ENCODE peak calls at places on chromosomes 2 and 18, in six cellular contexts. A is GM12865; T is CD8-positive, alpha-beta T cell; Q is adrenal gland; J is left ventricle myocardium inferior; H is neural crest cell. Z is an unnamed sample.

GRCh38 chr2:233907627-233908026 is 9.5 kb upstream of the TRPM8 start:
- DNase-seq in J (no peak), T (no peak), A (no peak), H (no peak), Q (no peak), Z (no peak)

GRCh38 chr2:2147024-2147900 is 183.8 kb downstream of the MYT1L start:
- DNase-seq in H (no peak), A (no peak), T (no peak), J (peak; percentile 32), Q (no peak), Z (no peak)

GRCh38 chr18:77197073-77197472 is 52.6 kb upstream of the GALR1 start:
- DNase-seq in J (no peak), T (no peak), Q (no peak), A (no peak), H (no peak), Z (no peak)

GRCh38 chr2:149155181-149155580 is 116.7 kb downstream of the LYPD6B start:
- DNase-seq in T (no peak), J (no peak), Q (no peak), A (no peak), H (no peak), Z (no peak)

GRCh38 chr18:35267161-35267651 is 22.8 kb downstream of the ZSCAN30 start:
- DNase-seq in H (no peak), T (peak; percentile 74), J (peak; percentile 85), A (no peak), Q (peak; percentile 55), Z (peak; percentile 49)

GRCh38 chr2:171149539-171149938 is 11.2 kb downstream of the TLK1 start:
- DNase-seq in Q (no peak), T (no peak), H (no peak), A (no peak), J (no peak), Z (no peak)

GRCh38 chr2:229261599-229261998 is 9.5 kb downstream of the PID1 start:
- DNase-seq in J (peak; percentile 34), T (no peak), Q (no peak), A (no peak), H (no peak), Z (no peak)

GRCh38 chr2:26463252-26464207 is 14.4 kb downstream of the OTOF start:
- DNase-seq in J (no peak), Q (no peak), T (no peak), A (no peak), H (no peak), Z (no peak)

GRCh38 chr18:75592527-75592926 is 165.0 kb upstream of the SMIM21 start:
- DNase-seq in H (no peak), A (no peak), J (no peak), T (no peak), Q (no peak), Z (no peak)

GRCh38 chr2:15749460-15750432 is 158.1 kb downstream of the DDX1 start:
- DNase-seq in A (no peak), Q (no peak), H (no peak), T (no peak), J (no peak), Z (no peak)

GRCh38 chr2:160035125-160035524 is 27.3 kb downstream of the PLA2R1 start:
- DNase-seq in J (no peak), Q (no peak), T (no peak), A (no peak), H (no peak), Z (no peak)

GRCh38 chr2:163613155-163613554 is 122.7 kb downstream of the FIGN start:
- DNase-seq in A (no peak), T (no peak), Q (no peak), J (no peak), H (no peak), Z (no peak)

GRCh38 chr2:16548036-16548435 is 117.6 kb downstream of the CYRIA start:
- DNase-seq in T (no peak), A (no peak), J (no peak), Q (no peak), H (no peak), Z (no peak)

GRCh38 chr2:232322560-232323327 is 55.8 kb upstream of the ALPP start:
- DNase-seq in T (no peak), J (no peak), H (no peak), A (no peak), Q (no peak), Z (no peak)

GRCh38 chr2:103823847-103824246 is 1030.1 kb upstream of the POU3F3 start:
- DNase-seq in A (no peak), Q (no peak), H (no peak), J (no peak), T (no peak), Z (no peak)

GRCh38 chr2:178579006-178579405 is 98.7 kb downstream of the PLEKHA3 start:
- DNase-seq in T (no peak), H (no peak), Q (no peak), A (no peak), J (no peak), Z (no peak)

GRCh38 chr2:152031747-152032146 is 67.1 kb downstream of the CACNB4 start:
- DNase-seq in A (no peak), J (no peak), H (no peak), T (no peak), Q (no peak), Z (no peak)

GRCh38 chr2:191910518-191910917 is 63.6 kb upstream of the CAVIN2 start:
- DNase-seq in Q (no peak), J (no peak), H (no peak), T (no peak), A (no peak), Z (no peak)

GRCh38 chr2:150612957-150613710 is 125.7 kb upstream of the RND3 start:
- DNase-seq in Q (no peak), T (no peak), J (no peak), H (no peak), A (no peak), Z (no peak)

GRCh38 chr2:127196998-127197397 is 23.1 kb downstream of the CYP27C1 start:
- DNase-seq in T (no peak), H (no peak), Q (no peak), J (no peak), A (peak; percentile 46), Z (no peak)

GRCh38 chr18:7535436-7536190 is 31.5 kb upstream of the PTPRM start:
- DNase-seq in J (no peak), T (no peak), H (no peak), Q (no peak), A (no peak), Z (no peak)

GRCh38 chr18:50875966-50876536 is 2.9 kb upstream of the ME2 start:
- DNase-seq in H (no peak), Q (no peak), J (no peak), T (no peak), A (no peak), Z (no peak)

GRCh38 chr2:11573418-11574175 is 39.8 kb downstream of the GREB1 start:
- DNase-seq in T (no peak), Q (no peak), A (no peak), H (no peak), J (no peak), Z (no peak)

DNA sequence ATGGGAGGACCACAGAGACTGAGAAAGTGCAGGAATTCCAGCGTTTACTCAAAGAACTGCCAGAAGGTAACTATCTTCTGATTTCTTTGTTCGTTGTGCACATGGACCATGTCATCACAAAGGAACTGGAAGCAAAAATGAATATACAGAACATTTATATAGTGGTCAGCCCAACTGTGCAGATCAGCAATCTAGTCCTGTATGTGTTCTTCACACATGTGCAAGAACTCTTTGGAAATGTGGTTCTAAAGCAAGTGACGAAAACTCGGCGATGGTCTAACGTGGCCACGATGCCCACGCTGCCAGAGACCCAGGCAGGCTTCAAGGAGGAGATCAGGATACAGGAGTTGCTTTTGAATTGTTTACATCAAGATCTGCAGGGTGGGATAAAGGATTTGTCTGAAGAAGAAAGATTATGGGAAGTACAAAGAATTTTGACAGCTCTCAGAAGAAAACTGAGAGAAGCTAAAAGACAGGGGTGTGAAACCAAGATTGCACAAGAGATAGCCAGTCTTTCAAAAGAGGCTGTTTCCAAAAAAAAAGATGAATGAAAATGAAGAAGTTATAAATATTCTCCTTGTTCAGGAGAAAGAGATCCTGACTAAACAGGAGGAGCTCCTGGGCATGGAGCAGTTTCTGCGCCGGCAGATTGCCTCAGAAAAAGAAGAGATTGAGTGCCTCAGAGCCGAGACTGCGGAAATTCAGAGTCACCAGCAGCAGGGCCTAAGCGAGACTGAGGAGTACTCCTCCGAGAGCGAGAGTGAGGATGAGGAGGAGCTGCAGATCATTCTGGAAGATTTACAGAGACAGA is 8.3 kb upstream of the CHST10 start:
- DNase-seq in Q (no peak), T (no peak), H (no peak), A (no peak), J (no peak), Z (no peak)
- TF ChIP-seq CTCF in Q (no peak), T (no peak), H (no peak), A (no peak), J (no peak), Z (no peak)

GRCh38 chr18:59515147-59515546 is 156.1 kb upstream of the LMAN1 start:
- DNase-seq in J (no peak), Q (no peak), A (no peak), T (no peak), H (no peak), Z (no peak)
- TF ChIP-seq CTCF in J (no peak), Q (no peak), A (no peak), T (no peak), H (no peak), Z (no peak)

GRCh38 chr18:78273876-78274275 is 705.7 kb upstream of the SALL3 start:
- DNase-seq in Q (no peak), J (no peak), H (no peak), T (no peak), A (no peak), Z (no peak)

GRCh38 chr18:78268226-78268625 is 711.4 kb upstream of the SALL3 start:
- DNase-seq in J (no peak), A (no peak), H (no peak), Q (no peak), T (no peak), Z (no peak)

DNA sequence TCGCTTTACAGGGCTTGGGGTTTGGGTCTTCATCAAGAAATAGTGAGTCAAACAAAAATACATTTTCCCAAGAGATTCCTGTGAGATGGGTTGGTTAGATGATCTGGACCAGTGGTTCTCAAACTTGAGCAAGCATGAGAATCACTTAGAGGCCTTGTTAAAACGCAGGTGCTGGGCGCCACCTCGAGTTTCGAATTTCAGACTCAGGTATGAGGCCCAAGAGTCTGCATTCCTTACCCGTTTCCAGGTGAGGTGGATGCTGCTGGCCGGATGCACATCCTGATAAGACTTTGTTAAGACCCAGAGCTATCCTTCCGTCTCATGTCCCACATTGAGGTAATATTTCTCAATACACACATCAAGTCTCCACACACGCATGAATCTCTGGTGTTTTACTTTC is 707.8 kb upstream of the SALL3 start:
- DNase-seq in J (no peak), A (no peak), H (no peak), T (no peak), Q (no peak), Z (no peak)
- TF ChIP-seq CTCF in J (no peak), A (no peak), H (no peak), T (no peak), Q (no peak), Z (no peak)

GRCh38 chr2:45612265-45612664 is 1.2 kb upstream of the SRBD1 start:
- DNase-seq in J (no peak), T (no peak), A (peak; percentile 14), Q (no peak), H (no peak), Z (no peak)

GRCh38 chr2:45606801-45607200 is 4.3 kb downstream of the SRBD1 start:
- DNase-seq in H (no peak), T (no peak), J (no peak), Q (no peak), A (no peak), Z (no peak)

GRCh38 chr2:45611020-45611737 is at the start of gene SRBD1:
- DNase-seq in T (peak; percentile 88), Q (peak; percentile 96), J (peak; percentile 95), A (peak; percentile 95), H (peak; percentile 92), Z (peak; percentile 86)

GRCh38 chr2:45610281-45611019 is 617 bp downstream of the SRBD1 start:
- DNase-seq in J (peak; percentile 37), Q (peak; percentile 70), T (peak; percentile 40), A (peak; percentile 48), H (peak; percentile 19), Z (no peak)

GRCh38 chr2:45607701-45608100 is 3.4 kb downstream of the SRBD1 start:
- DNase-seq in H (no peak), T (no peak), J (no peak), A (no peak), Q (no peak), Z (no peak)
- TF ChIP-seq CTCF in H (peak; percentile 66), T (no peak), J (peak; percentile 34), A (peak; percentile 18), Q (no peak), Z (no peak)

Z was measured in omental fat pad.